ENCODE peak calls at places on chromosome 22, in nine cellular contexts. V, M, Z, G, A, N, Y, K and Q are unnamed samples.

GRCh38 chr22:23402275-23403151 is 177.6 kb downstream of the IGLL1 start:
- DNase-seq in V (no peak), M (peak; percentile 19), Z (peak; percentile 88), G (no peak), A (peak; percentile 52), N (peak; percentile 88), Y (peak; percentile 67), K (peak; percentile 66), Q (no peak)

GRCh38 chr22:34080501-34080900 is 160.2 kb upstream of the LARGE1 start:
- DNase-seq in V (no peak), M (no peak), Z (no peak), G (no peak), A (no peak), N (no peak), Y (no peak), K (no peak), Q (no peak)

GRCh38 chr22:22848364-22848866 is 39.2 kb upstream of the IGLL5 start:
- DNase-seq in V (no peak), M (peak; percentile 31), Z (peak; percentile 91), G (peak; percentile 58), A (peak; percentile 61), N (peak; percentile 85), Y (peak; percentile 50), K (peak; percentile 56), Q (no peak)

GRCh38 chr22:47199949-47200272 is 437.5 kb downstream of the TBC1D22A start:
- DNase-seq in V (peak; percentile 36), M (no peak), Z (no peak), G (no peak), A (no peak), N (no peak), Y (no peak), K (no peak), Q (no peak)

GRCh38 chr22:41355895-41356294 is 25.8 kb upstream of the TEF start:
- DNase-seq in V (no peak), M (no peak), Z (no peak), G (no peak), A (no peak), N (no peak), Y (no peak), K (no peak), Q (no peak)

GRCh38 chr22:37428649-37429586 is 1.6 kb upstream of the ELFN2 start:
- DNase-seq in V (no peak), M (peak; percentile 43), Z (peak; percentile 92), G (peak; percentile 49), A (peak; percentile 63), N (peak; percentile 38), Y (peak; percentile 35), K (peak; percentile 37), Q (no peak)

GRCh38 chr22:29217827-29218757 is 12.4 kb downstream of the EMID1 start:
- DNase-seq in V (no peak), M (no peak), Z (no peak), G (no peak), A (no peak), N (no peak), Y (no peak), K (no peak), Q (no peak)

GRCh38 chr22:30628491-30628890 is 7.1 kb upstream of the SLC35E4 start:
- DNase-seq in V (no peak), M (no peak), Z (no peak), G (peak; percentile 34), A (no peak), N (peak; percentile 56), Y (no peak), K (no peak), Q (no peak)

GRCh38 chr22:22462813-22463567 is 45.6 kb downstream of the ZNF280B start:
- DNase-seq in V (no peak), M (no peak), Z (peak; percentile 40), G (no peak), A (no peak), N (no peak), Y (peak; percentile 6), K (no peak), Q (no peak)

GRCh38 chr22:29078036-29078868 is 5.4 kb downstream of the KREMEN1 start:
- DNase-seq in V (no peak), M (no peak), Z (no peak), G (no peak), A (no peak), N (no peak), Y (no peak), K (no peak), Q (no peak)

GRCh38 chr22:24950272-24950902 is 2.1 kb upstream of the KIAA1671 start:
- DNase-seq in V (no peak), M (peak; percentile 8), Z (peak; percentile 96), G (no peak), A (no peak), N (no peak), Y (peak; percentile 20), K (no peak), Q (no peak)

GRCh38 chr22:44909241-44909640 is 100.6 kb downstream of the PHF21B start:
- DNase-seq in V (no peak), M (no peak), Z (no peak), G (no peak), A (no peak), N (no peak), Y (no peak), K (no peak), Q (no peak)

GRCh38 chr22:24471570-24471969 is 23.6 kb upstream of the UPB1 start:
- DNase-seq in V (peak; percentile 84), M (peak; percentile 92), Z (no peak), G (peak; percentile 70), A (no peak), N (peak; percentile 86), Y (no peak), K (no peak), Q (peak; percentile 82)

GRCh38 chr22:25111579-25112517 is 87.8 kb upstream of the CRYBB3 start:
- DNase-seq in V (peak; percentile 69), M (no peak), Z (peak; percentile 46), G (no peak), A (no peak), N (peak; percentile 45), Y (no peak), K (no peak), Q (peak; percentile 89)

GRCh38 chr22:22768885-22769284 is 118.7 kb upstream of the IGLL5 start:
- DNase-seq in V (no peak), M (no peak), Z (no peak), G (no peak), A (no peak), N (no peak), Y (no peak), K (no peak), Q (no peak)

GRCh38 chr22:39095971-39096370 is 1.1 kb upstream of the APOBEC3H start:
- DNase-seq in V (no peak), M (no peak), Z (no peak), G (no peak), A (no peak), N (no peak), Y (no peak), K (no peak), Q (no peak)

GRCh38 chr22:20027966-20028854 is 7.3 kb downstream of the TANGO2 start:
- DNase-seq in V (no peak), M (no peak), Z (no peak), G (no peak), A (no peak), N (no peak), Y (no peak), K (no peak), Q (no peak)
- TF ChIP-seq CTCF in V (no peak), M (peak; percentile 39), Z (peak; percentile 33), G (peak; percentile 22), A (no peak), N (no peak), Y (peak; percentile 29), K (peak; percentile 51), Q (no peak)

GRCh38 chr22:46047841-46048595 is 71.1 kb upstream of the WNT7B start:
- DNase-seq in V (no peak), M (no peak), Z (no peak), G (peak; percentile 44), A (no peak), N (peak; percentile 24), Y (no peak), K (no peak), Q (peak; percentile 72)
- H3K4me1 ChIP-seq in V (no peaks in the 10 kb centered on the region), M (peaks cover 26% of the 10 kb centered on the region), Z (peaks cover 10% of the 10 kb centered on the region), G (peaks cover 95% of the 10 kb centered on the region), A (peaks cover 45% of the 10 kb centered on the region), N (peaks cover 58% of the 10 kb centered on the region), Y (peaks cover 11% of the 10 kb centered on the region), K (peaks cover 11% of the 10 kb centered on the region), Q (peaks cover 63% of the 10 kb centered on the region)

GRCh38 chr22:50245214-50246072 is 620 bp upstream of the TUBGCP6 start:
- DNase-seq in V (no peak), M (no peak), Z (no peak), G (no peak), A (no peak), N (no peak), Y (no peak), K (no peak), Q (no peak)

GRCh38 chr22:50246242-50247175 is 1.7 kb upstream of the TUBGCP6 start:
- DNase-seq in V (no peak), M (no peak), Z (peak; percentile 54), G (no peak), A (no peak), N (no peak), Y (peak; percentile 39), K (no peak), Q (no peak)

GRCh38 chr22:50242406-50242949 is 2.3 kb downstream of the TUBGCP6 start:
- DNase-seq in V (no peak), M (no peak), Z (no peak), G (no peak), A (no peak), N (no peak), Y (no peak), K (no peak), Q (no peak)

GRCh38 chr22:50243704-50244419 is 961 bp downstream of the TUBGCP6 start:
- DNase-seq in V (no peak), M (peak; percentile 16), Z (no peak), G (no peak), A (no peak), N (no peak), Y (no peak), K (no peak), Q (no peak)

GRCh38 chr22:50244420-50245213 is at the start of gene TUBGCP6:
- DNase-seq in V (peak; percentile 95), M (peak; percentile 91), Z (peak; percentile 98), G (peak; percentile 97), A (peak; percentile 89), N (peak; percentile 98), Y (peak; percentile 84), K (peak; percentile 83), Q (peak; percentile 96)
- TF ChIP-seq CTCF in V (no peak), M (no peak), Z (peak; percentile 19), G (peak; percentile 47), A (peak; percentile 27), N (peak; percentile 27), Y (peak; percentile 43), K (peak; percentile 33), Q (peak; percentile 23)

DNA sequence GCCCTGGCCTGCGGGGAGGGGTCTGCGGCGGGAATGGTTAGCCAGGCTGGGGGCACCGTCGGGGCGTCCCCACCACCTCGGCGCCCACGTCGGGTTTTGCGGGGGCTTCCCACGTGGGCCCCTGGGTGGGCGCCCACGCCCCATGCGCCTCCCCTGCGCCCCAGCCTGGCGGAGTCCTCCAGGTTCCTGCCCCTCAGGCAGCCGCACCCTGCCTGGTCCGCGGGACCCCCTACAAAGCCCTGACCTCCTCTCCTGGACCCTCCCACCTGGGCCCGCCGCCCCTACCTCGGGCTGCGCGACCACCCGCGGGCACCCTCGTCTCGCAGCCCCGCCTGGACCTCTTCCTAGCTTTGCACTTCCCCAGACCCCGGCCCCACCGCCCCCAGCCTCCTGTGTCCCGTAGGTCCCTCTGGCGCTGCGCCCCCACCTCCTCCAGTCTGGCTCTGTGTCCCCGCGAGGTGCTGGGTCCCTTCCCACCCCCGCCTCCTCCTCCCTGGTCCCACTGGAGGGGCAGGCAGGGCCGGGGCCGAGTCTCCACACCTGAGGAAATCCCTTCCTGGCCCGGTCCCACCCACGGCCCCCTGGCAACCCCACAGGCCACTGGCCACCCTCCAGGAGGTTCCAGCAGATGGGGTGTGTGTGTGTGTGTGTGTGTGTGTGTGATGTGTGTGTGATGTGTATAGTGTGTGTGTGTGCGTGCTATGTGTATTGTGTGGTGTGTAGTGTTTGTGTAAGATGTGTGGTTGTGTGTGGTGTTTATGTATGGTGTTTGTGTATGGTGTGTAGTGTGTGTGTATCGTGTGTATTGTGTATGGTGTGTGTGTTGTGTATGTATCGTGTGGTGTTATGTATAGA is 11.8 kb downstream of the PIM3 start:
- DNase-seq in V (no peak), M (no peak), Z (no peak), G (peak; percentile 16), A (peak; percentile 20), N (no peak), Y (no peak), K (no peak), Q (peak; percentile 29)
- H3K4me1 ChIP-seq in V (no peaks in the 10 kb centered on the region), M (peaks cover 15% of the 10 kb centered on the region), Z (no peaks in the 10 kb centered on the region), G (peaks cover 49% of the 10 kb centered on the region), A (peaks cover 31% of the 10 kb centered on the region), N (peaks cover 28% of the 10 kb centered on the region), Y (peaks cover 60% of the 10 kb centered on the region), K (peaks cover 38% of the 10 kb centered on the region), Q (peaks cover 32% of the 10 kb centered on the region)